ENCODE peak calls at places on chromosome 6, in four cellular contexts. P is neuronal stem cell, X is sciatic nerve, I is hippocampal formation. W is an unnamed sample.

GRCh38 chr6:35181313-35181932 is 32.3 kb upstream of the SCUBE3 start:
- DNase-seq in X (peak), I (no peak), P (no peak), W (no peak)

GRCh38 chr6:1925743-1926430 is 316.2 kb downstream of the FOXC1 start:
- DNase-seq in X (no peak), P (no peak), I (no peak), W (no peak)

GRCh38 chr6:118709859-118710350 is 58.5 kb upstream of the CEP85L start:
- DNase-seq in P (no peak), I (no peak), X (no peak), W (no peak)

GRCh38 chr6:152635949-152636674 is 1.1 kb downstream of the SYNE1 start:
- DNase-seq in P (peak), X (no peak), I (peak), W (peak)

GRCh38 chr6:82458147-82458546 is 94.5 kb downstream of the TPBG start:
- DNase-seq in I (no peak), P (no peak), X (no peak), W (no peak)

GRCh38 chr6:30325150-30325872 is 1.4 kb upstream of the TRIM39 start:
- DNase-seq in P (no peak), I (no peak), X (peak), W (no peak)

GRCh38 chr6:128742900-128743299 is 140.0 kb upstream of the LAMA2 start:
- DNase-seq in P (no peak), I (no peak), X (no peak), W (no peak)

GRCh38 chr6:4313044-4313686 is 177.8 kb upstream of the ECI2 start:
- DNase-seq in I (no peak), P (no peak), X (no peak), W (no peak)

GRCh38 chr6:53103993-53104675 is 38.9 kb downstream of the FBXO9 start:
- DNase-seq in X (no peak), I (no peak), P (no peak), W (no peak)

GRCh38 chr6:110101885-110102284 is 77.6 kb downstream of the WASF1 start:
- DNase-seq in X (no peak), I (no peak), P (no peak), W (no peak)

GRCh38 chr6:22421187-22421586 is 124.4 kb upstream of the PRL start:
- DNase-seq in I (no peak), P (no peak), X (no peak), W (no peak)

GRCh38 chr6:35248300-35248699 is 11.2 kb upstream of the ZNF76 start:
- DNase-seq in X (peak), P (no peak), I (no peak), W (no peak)

GRCh38 chr6:20763311-20763710 is 229.1 kb downstream of the CDKAL1 start:
- DNase-seq in X (no peak), P (no peak), I (no peak), W (no peak)

GRCh38 chr6:168280899-168281245 is 38.7 kb downstream of the DACT2 start:
- DNase-seq in P (no peak), X (no peak), I (no peak), W (no peak)

GRCh38 chr6:150269857-150270223 is 99.0 kb upstream of the IYD start:
- DNase-seq in P (no peak), X (no peak), I (no peak), W (no peak)

GRCh38 chr6:12001004-12001705 is 11.0 kb upstream of the HIVEP1 start:
- DNase-seq in I (no peak), P (no peak), X (no peak), W (no peak)

GRCh38 chr6:45416700-45417099 is 39.0 kb upstream of the SUPT3H start:
- DNase-seq in P (no peak), I (no peak), X (no peak), W (no peak)

GRCh38 chr6:41342241-41342640 is 6.8 kb downstream of the NCR2 start:
- DNase-seq in P (no peak), X (no peak), I (no peak), W (no peak)

GRCh38 chr6:18904681-18905080 is 517.5 kb downstream of the RNF144B start:
- DNase-seq in X (no peak), P (no peak), I (no peak), W (no peak)

GRCh38 chr6:75421316-75422023 is 72.1 kb downstream of the FILIP1 start:
- DNase-seq in I (no peak), P (no peak), X (no peak), W (no peak)

GRCh38 chr6:145705561-145705960 is 29.8 kb downstream of the EPM2A start:
- DNase-seq in P (no peak), X (no peak), I (no peak), W (no peak)

GRCh38 chr6:90098025-90098474 is 198.6 kb downstream of the BACH2 start:
- DNase-seq in I (no peak), P (no peak), X (peak), W (no peak)

GRCh38 chr6:3347237-3347636 is 88.5 kb downstream of the PSMG4 start:
- DNase-seq in I (no peak), P (no peak), X (no peak), W (no peak)

GRCh38 chr6:5501837-5502236 is 240.5 kb downstream of the FARS2 start:
- DNase-seq in I (no peak), X (no peak), P (no peak), W (no peak)

GRCh38 chr6:124964764-124965105 is 2.5 kb downstream of the RNF217 start:
- DNase-seq in P (no peak), X (no peak), I (no peak), W (no peak)

GRCh38 chr6:166461821-166462460 is 79.2 kb upstream of the MPC1 start:
- DNase-seq in X (no peak), I (no peak), P (no peak), W (no peak)

GRCh38 chr6:89145461-89145961 is 344 bp upstream of the PM20D2 start:
- DNase-seq in I (no peak), X (no peak), P (no peak), W (no peak)

GRCh38 chr6:156250593-156250992 is 526.6 kb upstream of the ARID1B start:
- DNase-seq in P (no peak), I (no peak), X (no peak), W (no peak)

GRCh38 chr6:4812068-4812467 is 35.9 kb downstream of the CDYL start:
- DNase-seq in X (no peak), I (no peak), P (no peak), W (no peak)

GRCh38 chr6:158803733-158804143 is 15.4 kb downstream of the EZR start:
- DNase-seq in P (no peak), X (no peak), I (no peak), W (no peak)

GRCh38 chr6:24273471-24273870 is 84.4 kb downstream of the DCDC2 start:
- DNase-seq in X (no peak), P (no peak), I (no peak), W (no peak)

GRCh38 chr6:146544783-146545182 is 1.1 kb downstream of the RAB32 start:
- DNase-seq in I (no peak), P (no peak), X (no peak), W (no peak)

W was measured in C1 segment of cervical spinal cord.